ENCODE peak calls at places on chromosomes 1 and 21, in five cellular contexts. One of them, this sample, is unnamed. For H3K4me1, the result is how much of the 10 kb centered on the place peaks cover.

GRCh38 chr1:6350416-6351088 is 43.0 kb downstream of the ACOT7 start:
- DNase-seq in astrocyte: no peak
- DNase-seq in GM23248: no peak
- DNase-seq in heart left ventricle: peak
- DNase-seq in CD4-positive, CD25-positive, alpha-beta regulatory T cell: no peak
- DNase-seq in this sample: no peak

GRCh38 chr1:150876111-150876434 is 326 bp downstream of the ARNT start:
- DNase-seq in astrocyte: peak
- DNase-seq in GM23248: peak
- DNase-seq in heart left ventricle: no peak
- DNase-seq in CD4-positive, CD25-positive, alpha-beta regulatory T cell: no peak
- DNase-seq in this sample: no peak

GRCh38 chr1:59635057-59635456 is 179.7 kb upstream of the HOOK1 start:
- DNase-seq in CD4-positive, CD25-positive, alpha-beta regulatory T cell: no peak
- DNase-seq in GM23248: no peak
- DNase-seq in astrocyte: no peak
- DNase-seq in heart left ventricle: no peak
- DNase-seq in this sample: no peak

GRCh38 chr1:228985661-228986060 is 250.4 kb downstream of the RHOU start:
- DNase-seq in GM23248: no peak
- DNase-seq in astrocyte: no peak
- DNase-seq in CD4-positive, CD25-positive, alpha-beta regulatory T cell: no peak
- DNase-seq in heart left ventricle: no peak
- DNase-seq in this sample: no peak

GRCh38 chr1:94622757-94623156 is 81.2 kb upstream of the F3 start:
- DNase-seq in heart left ventricle: no peak
- DNase-seq in GM23248: peak
- DNase-seq in astrocyte: peak
- DNase-seq in CD4-positive, CD25-positive, alpha-beta regulatory T cell: no peak
- DNase-seq in this sample: no peak

GRCh38 chr21:39124852-39125251 is 58.4 kb downstream of the PSMG1 start:
- DNase-seq in astrocyte: no peak
- DNase-seq in CD4-positive, CD25-positive, alpha-beta regulatory T cell: no peak
- DNase-seq in GM23248: no peak
- DNase-seq in heart left ventricle: no peak
- DNase-seq in this sample: no peak

GRCh38 chr1:203666621-203667020 is 40.0 kb downstream of the ATP2B4 start:
- DNase-seq in astrocyte: no peak
- DNase-seq in CD4-positive, CD25-positive, alpha-beta regulatory T cell: no peak
- DNase-seq in GM23248: peak
- DNase-seq in heart left ventricle: no peak
- DNase-seq in this sample: no peak

GRCh38 chr1:77048615-77049005 is 170.6 kb downstream of the PIGK start:
- DNase-seq in CD4-positive, CD25-positive, alpha-beta regulatory T cell: no peak
- DNase-seq in astrocyte: no peak
- DNase-seq in GM23248: no peak
- DNase-seq in heart left ventricle: no peak
- DNase-seq in this sample: no peak

GRCh38 chr1:211215577-211215976 is 43.6 kb upstream of the RCOR3 start:
- DNase-seq in astrocyte: no peak
- DNase-seq in heart left ventricle: no peak
- DNase-seq in CD4-positive, CD25-positive, alpha-beta regulatory T cell: no peak
- DNase-seq in GM23248: no peak
- DNase-seq in this sample: no peak

GRCh38 chr1:197638316-197638715 is 137.0 kb downstream of the DENND1B start:
- DNase-seq in astrocyte: no peak
- DNase-seq in heart left ventricle: no peak
- DNase-seq in CD4-positive, CD25-positive, alpha-beta regulatory T cell: no peak
- DNase-seq in GM23248: no peak
- DNase-seq in this sample: no peak

GRCh38 chr1:33626801-33627200 is 154.4 kb downstream of the ZSCAN20 start:
- DNase-seq in GM23248: no peak
- DNase-seq in astrocyte: no peak
- DNase-seq in CD4-positive, CD25-positive, alpha-beta regulatory T cell: no peak
- DNase-seq in heart left ventricle: no peak
- DNase-seq in this sample: no peak

GRCh38 chr1:234868296-234869147 is 258.5 kb upstream of the IRF2BP2 start:
- DNase-seq in heart left ventricle: no peak
- DNase-seq in GM23248: no peak
- DNase-seq in CD4-positive, CD25-positive, alpha-beta regulatory T cell: no peak
- DNase-seq in astrocyte: no peak
- DNase-seq in this sample: no peak

GRCh38 chr1:116763787-116764465 is 9.7 kb downstream of the CD2 start:
- DNase-seq in astrocyte: no peak
- DNase-seq in heart left ventricle: no peak
- DNase-seq in GM23248: peak
- DNase-seq in CD4-positive, CD25-positive, alpha-beta regulatory T cell: peak
- DNase-seq in this sample: peak

GRCh38 chr21:44884059-44884458 is 10.6 kb upstream of the PTTG1IP start:
- DNase-seq in CD4-positive, CD25-positive, alpha-beta regulatory T cell: no peak
- DNase-seq in astrocyte: no peak
- DNase-seq in GM23248: no peak
- DNase-seq in heart left ventricle: peak
- DNase-seq in this sample: no peak

GRCh38 chr1:88302843-88303486 is 381.1 kb upstream of the PKN2 start:
- DNase-seq in GM23248: peak
- DNase-seq in astrocyte: peak
- DNase-seq in heart left ventricle: no peak
- DNase-seq in CD4-positive, CD25-positive, alpha-beta regulatory T cell: no peak
- DNase-seq in this sample: no peak

GRCh38 chr1:9891207-9891606 is 18.9 kb downstream of the CTNNBIP1 start:
- DNase-seq in CD4-positive, CD25-positive, alpha-beta regulatory T cell: no peak
- DNase-seq in astrocyte: peak
- DNase-seq in GM23248: peak
- DNase-seq in heart left ventricle: peak
- DNase-seq in this sample: no peak

GRCh38 chr1:9889411-9889810 is 20.7 kb downstream of the CTNNBIP1 start:
- DNase-seq in heart left ventricle: peak
- DNase-seq in CD4-positive, CD25-positive, alpha-beta regulatory T cell: no peak
- DNase-seq in astrocyte: no peak
- DNase-seq in GM23248: no peak
- DNase-seq in this sample: no peak

GRCh38 chr1:9892563-9893528 is 17.2 kb downstream of the CTNNBIP1 start:
- DNase-seq in astrocyte: peak
- DNase-seq in CD4-positive, CD25-positive, alpha-beta regulatory T cell: no peak
- DNase-seq in GM23248: peak
- DNase-seq in heart left ventricle: peak
- DNase-seq in this sample: no peak

GRCh38 chr1:9888886-9889285 is 21.2 kb downstream of the CTNNBIP1 start:
- DNase-seq in astrocyte: no peak
- DNase-seq in GM23248: no peak
- DNase-seq in heart left ventricle: peak
- DNase-seq in CD4-positive, CD25-positive, alpha-beta regulatory T cell: no peak
- DNase-seq in this sample: no peak

DNA sequence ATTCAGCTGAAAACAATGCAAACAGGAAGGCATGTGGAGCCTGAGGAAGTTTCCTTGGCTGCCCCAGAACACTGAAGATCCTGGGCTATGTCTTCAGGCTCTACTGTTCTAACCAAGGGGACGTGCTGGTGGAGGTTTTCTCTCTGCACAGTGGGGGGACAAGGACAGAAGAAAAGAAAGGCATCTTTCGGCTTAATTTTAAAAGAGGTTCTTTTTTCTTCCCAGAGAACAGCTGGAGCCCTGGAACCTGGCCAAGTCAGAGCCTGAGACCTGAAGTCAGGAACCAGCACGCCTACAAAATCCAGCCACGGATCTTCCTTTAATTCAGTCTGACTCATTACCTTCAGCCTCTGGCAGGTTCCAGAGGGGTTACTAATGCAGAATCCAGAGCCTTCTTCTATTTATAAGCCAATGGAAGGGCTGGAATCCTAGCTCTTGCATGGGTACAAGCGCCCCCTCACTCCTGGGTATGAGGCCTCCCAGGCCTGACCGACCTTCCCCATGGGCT is 19.8 kb downstream of the CTNNBIP1 start:
- DNase-seq in astrocyte: peak
- DNase-seq in heart left ventricle: peak
- DNase-seq in CD4-positive, CD25-positive, alpha-beta regulatory T cell: no peak
- DNase-seq in GM23248: peak
- DNase-seq in this sample: no peak
- H3K4me1 ChIP-seq in astrocyte: under half
- H3K4me1 ChIP-seq in heart left ventricle: half or more
- H3K4me1 ChIP-seq in CD4-positive, CD25-positive, alpha-beta regulatory T cell: under half
- H3K4me1 ChIP-seq in GM23248: under half
- H3K4me1 ChIP-seq in this sample: under half

DNA sequence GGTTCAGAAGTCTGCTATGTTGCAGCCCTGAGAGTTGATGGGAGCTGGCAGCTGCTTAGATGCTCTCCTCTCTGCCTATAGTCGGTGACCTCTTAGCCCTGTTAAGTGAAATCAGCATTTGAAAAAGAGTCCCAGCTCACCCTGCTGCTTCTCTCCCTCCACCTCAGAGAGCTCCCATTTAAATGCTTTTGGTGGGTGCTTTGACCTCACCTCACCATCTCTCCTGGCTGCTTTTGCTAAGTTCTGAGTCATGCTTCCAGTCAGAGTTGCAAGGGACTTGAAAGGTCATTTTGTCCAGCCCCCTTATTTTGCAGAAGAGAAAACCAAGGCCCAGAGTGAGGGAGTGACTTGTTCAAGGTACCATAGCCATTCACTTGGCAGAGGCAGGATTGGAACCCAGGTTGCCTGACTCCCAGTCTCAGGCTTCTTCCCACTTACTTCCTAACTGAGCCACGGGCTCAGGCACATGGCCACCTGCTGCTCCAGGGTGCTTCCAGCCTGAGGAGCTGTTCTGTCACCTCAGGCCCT is 3.3 kb downstream of the MAPKAPK2 start:
- DNase-seq in CD4-positive, CD25-positive, alpha-beta regulatory T cell: no peak
- DNase-seq in GM23248: peak
- DNase-seq in heart left ventricle: no peak
- DNase-seq in astrocyte: peak
- DNase-seq in this sample: no peak
- H3K4me1 ChIP-seq in CD4-positive, CD25-positive, alpha-beta regulatory T cell: under half
- H3K4me1 ChIP-seq in GM23248: half or more
- H3K4me1 ChIP-seq in heart left ventricle: half or more
- H3K4me1 ChIP-seq in astrocyte: under half
- H3K4me1 ChIP-seq in this sample: under half

GRCh38 chr21:15688016-15688415 is 41.8 kb upstream of the USP25 start:
- DNase-seq in GM23248: peak
- DNase-seq in CD4-positive, CD25-positive, alpha-beta regulatory T cell: no peak
- DNase-seq in astrocyte: peak
- DNase-seq in heart left ventricle: no peak
- DNase-seq in this sample: no peak

GRCh38 chr21:15687208-15687607 is 42.6 kb upstream of the USP25 start:
- DNase-seq in astrocyte: peak
- DNase-seq in CD4-positive, CD25-positive, alpha-beta regulatory T cell: no peak
- DNase-seq in GM23248: peak
- DNase-seq in heart left ventricle: no peak
- DNase-seq in this sample: no peak

GRCh38 chr21:15686506-15686905 is 43.3 kb upstream of the USP25 start:
- DNase-seq in astrocyte: no peak
- DNase-seq in CD4-positive, CD25-positive, alpha-beta regulatory T cell: no peak
- DNase-seq in GM23248: no peak
- DNase-seq in heart left ventricle: no peak
- DNase-seq in this sample: no peak

GRCh38 chr21:15692711-15693110 is 37.1 kb upstream of the USP25 start:
- DNase-seq in astrocyte: no peak
- DNase-seq in heart left ventricle: no peak
- DNase-seq in GM23248: no peak
- DNase-seq in CD4-positive, CD25-positive, alpha-beta regulatory T cell: no peak
- DNase-seq in this sample: no peak

DNA sequence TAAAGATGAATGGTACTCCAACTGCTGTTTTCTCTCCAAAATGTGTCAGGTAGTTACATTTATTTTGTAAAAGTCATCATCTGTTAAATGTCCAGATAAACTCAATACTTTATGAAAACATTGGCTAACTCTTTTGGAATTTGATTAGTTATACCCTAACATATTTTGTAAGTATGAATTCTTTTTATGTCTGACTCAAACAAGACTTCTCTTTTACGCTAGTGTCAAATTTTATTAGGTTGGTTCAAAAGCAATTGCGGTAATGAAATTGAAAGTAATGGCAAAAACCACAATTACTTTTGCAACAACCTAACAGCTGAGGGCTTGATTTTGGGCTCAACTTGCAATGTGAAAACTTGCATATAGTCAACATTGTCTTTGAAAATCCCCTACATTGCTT is 41.0 kb upstream of the USP25 start:
- DNase-seq in GM23248: no peak
- DNase-seq in CD4-positive, CD25-positive, alpha-beta regulatory T cell: peak
- DNase-seq in heart left ventricle: no peak
- DNase-seq in astrocyte: peak
- DNase-seq in this sample: no peak
- H3K4me1 ChIP-seq in GM23248: under half
- H3K4me1 ChIP-seq in CD4-positive, CD25-positive, alpha-beta regulatory T cell: under half
- H3K4me1 ChIP-seq in heart left ventricle: under half
- H3K4me1 ChIP-seq in astrocyte: under half
- H3K4me1 ChIP-seq in this sample: under half

GRCh38 chr21:37410639-37411038 is 44.1 kb downstream of the DYRK1A start:
- DNase-seq in astrocyte: no peak
- DNase-seq in CD4-positive, CD25-positive, alpha-beta regulatory T cell: no peak
- DNase-seq in heart left ventricle: no peak
- DNase-seq in GM23248: no peak
- DNase-seq in this sample: no peak
- H3K4me1 ChIP-seq in astrocyte: under half
- H3K4me1 ChIP-seq in CD4-positive, CD25-positive, alpha-beta regulatory T cell: half or more
- H3K4me1 ChIP-seq in heart left ventricle: half or more
- H3K4me1 ChIP-seq in GM23248: half or more
- H3K4me1 ChIP-seq in this sample: under half

GRCh38 chr1:40650075-40650474 is 15.4 kb downstream of the RIMS3 start:
- DNase-seq in CD4-positive, CD25-positive, alpha-beta regulatory T cell: no peak
- DNase-seq in heart left ventricle: no peak
- DNase-seq in GM23248: no peak
- DNase-seq in astrocyte: no peak
- DNase-seq in this sample: no peak
- H3K4me1 ChIP-seq in CD4-positive, CD25-positive, alpha-beta regulatory T cell: under half
- H3K4me1 ChIP-seq in heart left ventricle: under half
- H3K4me1 ChIP-seq in GM23248: under half
- H3K4me1 ChIP-seq in astrocyte: under half
- H3K4me1 ChIP-seq in this sample: under half

DNA sequence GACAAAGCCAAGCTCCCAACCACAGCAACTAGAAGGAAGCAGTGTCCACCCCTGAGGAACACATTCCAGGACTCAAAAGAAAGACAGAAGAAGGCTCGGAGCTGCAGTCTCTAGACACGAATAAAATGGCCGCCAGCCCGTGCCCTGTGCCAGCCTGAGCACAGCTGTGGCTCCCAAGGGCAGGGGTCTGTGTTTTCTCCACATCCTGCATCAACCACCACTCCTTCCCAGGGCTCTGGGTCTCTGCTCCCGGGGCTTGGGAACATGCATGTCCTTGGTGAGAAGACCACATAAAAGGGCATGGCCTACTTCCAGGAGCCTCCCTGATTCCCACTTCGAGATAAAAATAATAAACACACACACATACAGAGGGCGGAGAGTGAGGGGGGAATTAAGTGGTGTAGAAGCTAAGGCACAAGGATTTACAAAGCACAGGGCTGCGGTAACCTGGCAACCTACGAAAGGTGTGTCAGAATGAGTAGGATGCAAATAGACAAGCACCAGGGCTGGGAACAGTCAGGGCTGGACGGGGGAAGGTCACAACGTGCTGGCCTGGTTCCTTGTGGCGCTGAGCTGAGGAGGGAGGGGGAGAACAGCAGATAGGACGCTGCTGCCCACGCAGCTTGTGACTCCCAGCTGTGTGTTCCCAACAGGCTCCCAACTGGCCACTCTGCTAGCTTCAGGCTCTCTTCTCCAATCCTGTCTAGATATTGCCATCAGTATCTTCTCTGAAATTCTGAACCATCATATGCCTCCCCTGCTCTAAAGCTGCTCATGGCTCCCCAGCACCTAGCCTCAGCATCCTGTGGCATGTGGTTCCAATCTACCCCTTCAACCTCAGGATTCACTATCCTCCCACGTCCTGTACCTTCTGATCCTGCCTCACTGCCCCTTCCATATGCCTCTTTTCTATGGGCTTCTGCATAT is 72.5 kb downstream of the CD34 start:
- DNase-seq in CD4-positive, CD25-positive, alpha-beta regulatory T cell: no peak
- DNase-seq in GM23248: peak
- DNase-seq in heart left ventricle: peak
- DNase-seq in astrocyte: no peak
- DNase-seq in this sample: no peak
- H3K4me1 ChIP-seq in CD4-positive, CD25-positive, alpha-beta regulatory T cell: under half
- H3K4me1 ChIP-seq in GM23248: under half
- H3K4me1 ChIP-seq in heart left ventricle: half or more
- H3K4me1 ChIP-seq in astrocyte: under half
- H3K4me1 ChIP-seq in this sample: under half